ENCODE peak calls at places on chromosomes 6 and 20, in seven cellular contexts. H is heart right ventricle; F is activated T-cell treated with anti-CD3 and anti-CD28 coated beads, Interleukin-2, amount 50 U/mL, for 4 hours; X is stimulated activated CD4-positive, alpha-beta T cell treated with anti-CD3 and anti-CD28 coated beads, TNF-alpha, amount 100 ng/mL, for 24 hours; L is fibroblast of villous mesenchyme; K is T1000; Q is CD8-positive, alpha-beta T cell. Z is an unnamed sample.

GRCh38 chr20:689348-689747 is 13.7 kb upstream of the SCRT2 start:
- DNase-seq in H (no peak), F (no peak), Q (no peak), X (no peak), L (no peak), K (no peak), Z (no peak)

GRCh38 chr6:169230923-169231789 is 22.5 kb downstream of the THBS2 start:
- DNase-seq in L (no peak), K (no peak), X (no peak), H (no peak), Q (no peak), F (no peak), Z (no peak)

GRCh38 chr6:34288581-34288980 is 39.8 kb upstream of the SMIM29 start:
- DNase-seq in Q (no peak), K (no peak), X (no peak), H (no peak), L (no peak), F (no peak), Z (no peak)

GRCh38 chr20:24991897-24992419 is 593 bp downstream of the APMAP start:
- DNase-seq in H (no peak), L (peak), Q (no peak), K (no peak), X (no peak), F (no peak), Z (no peak)

GRCh38 chr20:52984451-52984810 is 12.3 kb downstream of the TSHZ2 start:
- DNase-seq in H (no peak), X (no peak), L (no peak), F (no peak), K (no peak), Q (no peak), Z (no peak)

GRCh38 chr6:33975631-33976424 is 170.1 kb downstream of the GRM4 start:
- DNase-seq in F (no peak), H (no peak), K (no peak), X (no peak), Q (no peak), L (no peak), Z (no peak)

GRCh38 chr6:108589244-108589730 is 28.6 kb downstream of the FOXO3 start:
- DNase-seq in F (no peak), L (peak), H (peak), Q (no peak), K (no peak), X (no peak), Z (peak)

GRCh38 chr6:132749111-132749510 is 8.6 kb downstream of the VNN2 start:
- DNase-seq in Q (no peak), H (no peak), K (no peak), F (no peak), L (peak), X (no peak), Z (no peak)

GRCh38 chr6:112511441-112511840 is 164.3 kb downstream of the RFPL4B start:
- DNase-seq in L (no peak), H (no peak), F (no peak), X (no peak), K (no peak), Q (no peak), Z (no peak)

GRCh38 chr6:4336778-4337442 is 201.5 kb upstream of the ECI2 start:
- DNase-seq in Q (no peak), H (no peak), X (no peak), L (peak), K (no peak), F (no peak), Z (no peak)

GRCh38 chr6:31267504-31268371 is 4.2 kb downstream of the HLA-C start:
- DNase-seq in X (no peak), K (no peak), L (no peak), Q (no peak), H (no peak), F (no peak), Z (no peak)

GRCh38 chr6:28683945-28684538 is 158.4 kb downstream of the GPX5 start:
- DNase-seq in Q (no peak), F (no peak), L (peak), H (no peak), K (no peak), X (no peak), Z (no peak)

GRCh38 chr6:36622901-36623546 is 28.9 kb downstream of the SRSF3 start:
- DNase-seq in Q (no peak), L (no peak), H (no peak), F (no peak), X (no peak), K (no peak), Z (no peak)

GRCh38 chr20:4012631-4013030 is 2.7 kb downstream of the RNF24 start:
- DNase-seq in X (no peak), H (no peak), K (no peak), F (no peak), L (peak), Q (no peak), Z (no peak)

GRCh38 chr20:25023316-25023715 is 30.8 kb upstream of the APMAP start:
- DNase-seq in Q (no peak), X (no peak), K (no peak), H (no peak), F (no peak), L (no peak), Z (no peak)

GRCh38 chr6:38599966-38600550 is 39.7 kb downstream of the BTBD9 start:
- DNase-seq in K (no peak), F (no peak), Q (no peak), L (peak), H (peak), X (no peak), Z (no peak)

GRCh38 chr6:45513331-45513730 is 135.6 kb upstream of the SUPT3H start:
- DNase-seq in Q (no peak), F (no peak), L (no peak), K (no peak), H (no peak), X (no peak), Z (no peak)

GRCh38 chr6:92945799-92946198 is 473.6 kb downstream of the EPHA7 start:
- DNase-seq in L (peak), F (no peak), H (no peak), K (no peak), Q (no peak), X (no peak), Z (no peak)

GRCh38 chr6:99836471-99836870 is 157.6 kb downstream of the MCHR2 start:
- DNase-seq in L (no peak), K (no peak), F (no peak), H (no peak), Q (no peak), X (no peak), Z (no peak)